ENCODE peak calls at places on chromosomes 5 and 9, in ten cellular contexts. U is activated naive CD4-positive, alpha-beta T cell treated with anti-CD3 and anti-CD28 coated beads for 36 hours; D is body of pancreas; V is heart left ventricle; G is SK-N-DZ; S is kidney glomerular epithelial cell; W is activated CD8-positive, alpha-beta memory T cell treated with anti-CD3 and anti-CD28 coated beads, Interleukin-2, amount 50 U/mL, for 48 hours; F is left kidney; Q is AG04450; J is adipocyte. O is an unnamed sample.

GRCh38 chr9:120524852-120525251 is 55.1 kb downstream of the CDK5RAP2 start:
- DNase-seq in U (no peak), D (no peak), V (no peak), G (no peak), S (no peak), W (no peak), F (no peak), Q (no peak), J (no peak), O (no peak)

GRCh38 chr5:59724482-59725392 is 168.8 kb downstream of the PDE4D start:
- DNase-seq in U (peak), D (peak), V (no peak), G (peak), S (peak), W (no peak), F (peak), Q (peak), J (peak), O (peak)

GRCh38 chr9:99385814-99386279 is 163.8 kb downstream of the SEC61B start:
- DNase-seq in U (no peak), D (peak), V (peak), G (no peak), S (no peak), W (no peak), F (no peak), Q (no peak), J (peak), O (no peak)

GRCh38 chr5:134460551-134460950 is 48.9 kb upstream of the CDKN2AIPNL start:
- DNase-seq in U (no peak), D (no peak), V (no peak), G (no peak), S (no peak), W (no peak), F (no peak), Q (no peak), J (no peak), O (no peak)

GRCh38 chr9:110864011-110864410 is 174.3 kb downstream of the LPAR1 start:
- DNase-seq in U (no peak), D (no peak), V (no peak), G (no peak), S (no peak), W (no peak), F (no peak), Q (no peak), J (no peak), O (no peak)

GRCh38 chr5:142053434-142054253 is 40.8 kb upstream of the GNPDA1 start:
- DNase-seq in U (peak), D (peak), V (peak), G (no peak), S (no peak), W (no peak), F (no peak), Q (no peak), J (peak), O (peak)

GRCh38 chr9:68705636-68706578 is 867 bp downstream of the PIP5K1B start:
- DNase-seq in U (no peak), D (peak), V (peak), G (peak), S (no peak), W (peak), F (peak), Q (no peak), J (no peak), O (no peak)

GRCh38 chr5:128538249-128539037 is 398 bp upstream of the FBN2 start:
- DNase-seq in U (no peak), D (peak), V (peak), G (peak), S (peak), W (no peak), F (peak), Q (peak), J (peak), O (peak)

GRCh38 chr5:162221884-162222283 is 154.3 kb downstream of the GABRG2 start:
- DNase-seq in U (no peak), D (no peak), V (no peak), G (no peak), S (no peak), W (no peak), F (no peak), Q (no peak), J (no peak), O (no peak)

GRCh38 chr5:17444496-17444895 is 53.5 kb upstream of the TAF11L2 start:
- DNase-seq in U (no peak), D (no peak), V (no peak), G (no peak), S (no peak), W (no peak), F (no peak), Q (no peak), J (peak), O (no peak)

GRCh38 chr9:34097865-34098264 is 28.6 kb downstream of the DCAF12 start:
- DNase-seq in U (no peak), D (no peak), V (no peak), G (no peak), S (no peak), W (no peak), F (no peak), Q (no peak), J (no peak), O (no peak)

O was measured in NT2/D1.